ENCODE peak calls at places on chromosome 9, in four cellular contexts. Z is NCI-H345; W is mesenchymal stem cell; M is activated CD4-positive, alpha-beta T cell treated with anti-CD3 and anti-CD28 coated beads for 36 hours. F is an unnamed sample.

GRCh38 chr9:108151161-108151586 is 661.6 kb upstream of the KLF4 start:
- DNase-seq in Z (no peak), W (peak), M (no peak), F (no peak)

GRCh38 chr9:70802206-70802605 is 319.2 kb downstream of the TRPM3 start:
- DNase-seq in Z (no peak), W (no peak), M (no peak), F (no peak)

GRCh38 chr9:37582548-37583157 is 6.5 kb upstream of the FBXO10 start:
- DNase-seq in Z (peak), W (peak), M (no peak), F (peak)

GRCh38 chr9:114098021-114098659 is 952 bp downstream of the KIF12 start:
- DNase-seq in Z (peak), W (no peak), M (peak), F (no peak)

GRCh38 chr9:116423149-116423548 is 264.0 kb upstream of the TRIM32 start:
- DNase-seq in Z (no peak), W (no peak), M (no peak), F (no peak)

GRCh38 chr9:105044458-105044857 is 116.5 kb upstream of the ABCA1 start:
- DNase-seq in Z (peak), W (no peak), M (no peak), F (no peak)

GRCh38 chr9:17503196-17503595 is 75.7 kb upstream of the SH3GL2 start:
- DNase-seq in Z (no peak), W (no peak), M (no peak), F (no peak)

GRCh38 chr9:34701023-34701768 is 8.7 kb downstream of the CCL21 start:
- DNase-seq in Z (peak), W (peak), M (peak), F (peak)

GRCh38 chr9:76725181-76725580 is 39.1 kb upstream of the PCA3 start:
- DNase-seq in Z (peak), W (no peak), M (no peak), F (peak)

GRCh38 chr9:33404782-33405362 is 2.5 kb upstream of the AQP7 start:
- DNase-seq in Z (no peak), W (no peak), M (no peak), F (peak)

GRCh38 chr9:94908041-94908563 is 181.6 kb downstream of the AOPEP start:
- DNase-seq in Z (no peak), W (no peak), M (no peak), F (no peak)

GRCh38 chr9:95507456-95508241 is 9.1 kb downstream of the PTCH1 start:
- DNase-seq in Z (peak), W (peak), M (peak), F (no peak)

GRCh38 chr9:115198018-115198417 is 80.1 kb upstream of the TNC start:
- DNase-seq in Z (no peak), W (peak), M (no peak), F (no peak)

GRCh38 chr9:136109351-136110081 is 9.2 kb downstream of the TMEM250 start:
- DNase-seq in Z (peak), W (peak), M (peak), F (peak)

GRCh38 chr9:109118802-109119438 is 827 bp downstream of the TMEM245 start:
- DNase-seq in Z (no peak), W (peak), M (peak), F (no peak)

GRCh38 chr9:106962105-106962504 is 99.1 kb downstream of the ZNF462 start:
- DNase-seq in Z (no peak), W (no peak), M (no peak), F (no peak)

GRCh38 chr9:16769291-16769690 is 101.2 kb downstream of the BNC2 start:
- DNase-seq in Z (no peak), W (no peak), M (no peak), F (no peak)

GRCh38 chr9:120151806-120152205 is 428.2 kb downstream of the CDK5RAP2 start:
- DNase-seq in Z (no peak), W (no peak), M (no peak), F (no peak)